ENCODE peak calls at places on chromosomes 3 and 15, in ten cellular contexts. T is T1000; H is HT-29; C is kidney tubule cell; L is activated naive CD8-positive, alpha-beta T cell treated with anti-CD3 and anti-CD28 coated beads for 36 hours; N is ELR; V is NCI-H69; A is RPMI8226; Z is activated CD8-positive, alpha-beta memory T cell treated with anti-CD3 and anti-CD28 coated beads for 48 hours; Y is GM04503. M is an unnamed sample.

GRCh38 chr15:74950078-74951000 is 6.2 kb downstream of the RPP25 start:
- DNase-seq in T (peak; percentile 51), H (peak; percentile 96), C (peak; percentile 72), L (peak; percentile 69), N (peak; percentile 73), V (peak; percentile 78), A (peak; percentile 85), Z (peak; percentile 31), Y (no peak), M (peak; percentile 86)

GRCh38 chr15:37090543-37091175 is 9.7 kb downstream of the MEIS2 start:
- DNase-seq in T (no peak), H (no peak), C (no peak), L (no peak), N (no peak), V (peak; percentile 51), A (no peak), Z (no peak), Y (no peak), M (no peak)

GRCh38 chr15:32861741-32862140 is 143.9 kb downstream of the GREM1 start:
- DNase-seq in T (peak; percentile 46), H (no peak), C (peak; percentile 52), L (no peak), N (peak; percentile 74), V (peak; percentile 43), A (peak; percentile 73), Z (no peak), Y (peak; percentile 89), M (no peak)

GRCh38 chr3:31219131-31219843 is 313.4 kb upstream of the STT3B start:
- DNase-seq in T (no peak), H (no peak), C (no peak), L (no peak), N (no peak), V (no peak), A (no peak), Z (no peak), Y (peak; percentile 19), M (no peak)

GRCh38 chr3:56894912-56895431 is 93.2 kb upstream of the ARHGEF3 start:
- DNase-seq in T (no peak), H (no peak), C (no peak), L (peak; percentile 24), N (no peak), V (no peak), A (no peak), Z (no peak), Y (no peak), M (no peak)

GRCh38 chr3:181851063-181851462 is 139.3 kb downstream of the SOX2 start:
- DNase-seq in T (no peak), H (peak; percentile 52), C (no peak), L (no peak), N (no peak), V (peak; percentile 92), A (no peak), Z (no peak), Y (no peak), M (peak; percentile 80)

GRCh38 chr3:107429330-107430181 is 52.3 kb downstream of the CCDC54 start:
- DNase-seq in T (no peak), H (peak; percentile 81), C (peak; percentile 89), L (peak; percentile 67), N (peak; percentile 89), V (peak; percentile 67), A (peak; percentile 77), Z (no peak), Y (no peak), M (peak; percentile 84)

GRCh38 chr15:77044228-77045042 is 26.5 kb downstream of the TSPAN3 start:
- DNase-seq in T (no peak), H (no peak), C (no peak), L (no peak), N (no peak), V (no peak), A (no peak), Z (no peak), Y (no peak), M (no peak)

GRCh38 chr3:49476563-49476962 is 6.5 kb downstream of the DAG1 start:
- DNase-seq in T (no peak), H (no peak), C (peak; percentile 82), L (peak; percentile 47), N (peak; percentile 61), V (no peak), A (no peak), Z (no peak), Y (no peak), M (no peak)

GRCh38 chr3:16441306-16441898 is 72.1 kb downstream of the RFTN1 start:
- DNase-seq in T (no peak), H (no peak), C (no peak), L (no peak), N (no peak), V (peak; percentile 96), A (no peak), Z (no peak), Y (peak; percentile 84), M (no peak)

GRCh38 chr3:45320986-45321385 is 67.4 kb upstream of the LARS2 start:
- DNase-seq in T (no peak), H (no peak), C (no peak), L (no peak), N (no peak), V (no peak), A (no peak), Z (no peak), Y (no peak), M (no peak)

GRCh38 chr3:128910006-128910405 is 30.6 kb downstream of the ACAD9 start:
- DNase-seq in T (no peak), H (no peak), C (no peak), L (no peak), N (no peak), V (no peak), A (no peak), Z (no peak), Y (no peak), M (no peak)

GRCh38 chr3:121735047-121735696 is 14.4 kb downstream of the GOLGB1 start:
- DNase-seq in T (no peak), H (no peak), C (no peak), L (no peak), N (peak; percentile 49), V (no peak), A (no peak), Z (no peak), Y (no peak), M (no peak)

GRCh38 chr3:72970942-72971341 is 25.7 kb upstream of the PPP4R2 start:
- DNase-seq in T (no peak), H (no peak), C (no peak), L (no peak), N (no peak), V (no peak), A (no peak), Z (no peak), Y (no peak), M (no peak)

M was measured in T47D.